ENCODE peak calls at places on chromosomes 12 and 14, in six cellular contexts. V is AG04450, X is fibroblast of the conjunctiva, W is HTR-8/SVneo, R is NCI-H524, I is CMK. J is an unnamed sample.

GRCh38 chr14:94396628-94397210 is 8.3 kb upstream of the SERPINA1 start:
- DNase-seq in I (no peak), R (no peak), X (no peak), W (no peak), V (no peak), J (no peak)

GRCh38 chr12:4849024-4849594 is 60.6 kb upstream of the KCNA1 start:
- DNase-seq in I (no peak), W (peak; percentile 42), R (peak; percentile 2), V (no peak), X (peak; percentile 24), J (peak; percentile 42)

GRCh38 chr14:93311082-93311481 is 21.8 kb downstream of the BTBD7 start:
- DNase-seq in W (no peak), R (no peak), X (no peak), V (no peak), I (no peak), J (no peak)

GRCh38 chr12:25929096-25929637 is 29.3 kb upstream of the RASSF8 start:
- DNase-seq in I (no peak), W (no peak), V (no peak), X (peak; percentile 49), R (no peak), J (no peak)

GRCh38 chr12:53170245-53170644 is 10.3 kb upstream of the ZNF740 start:
- DNase-seq in W (no peak), V (no peak), X (no peak), I (no peak), R (no peak), J (no peak)

GRCh38 chr12:80938397-80938796 is 663 bp upstream of the LIN7A start:
- DNase-seq in R (no peak), W (no peak), I (no peak), X (no peak), V (no peak), J (no peak)

GRCh38 chr14:77100961-77101360 is 2.9 kb downstream of the CIPC start:
- DNase-seq in R (no peak), V (no peak), X (no peak), W (no peak), I (no peak), J (no peak)

GRCh38 chr12:85363382-85364190 is 83.6 kb downstream of the ALX1 start:
- DNase-seq in X (peak; percentile 41), W (no peak), R (no peak), I (no peak), V (no peak), J (no peak)

GRCh38 chr14:22394616-22395015 is 194.4 kb downstream of the DAD1 start:
- DNase-seq in I (no peak), X (no peak), V (no peak), R (no peak), W (no peak), J (no peak)

GRCh38 chr12:93773122-93773871 is 96.1 kb downstream of the CRADD start:
- DNase-seq in W (no peak), R (no peak), V (no peak), I (no peak), X (no peak), J (peak; percentile 61)

GRCh38 chr12:124928095-124928911 is 13.9 kb upstream of the UBC start:
- DNase-seq in W (peak; percentile 81), V (peak; percentile 95), R (no peak), X (peak; percentile 69), I (no peak), J (peak; percentile 98)

GRCh38 chr14:28707814-28708213 is 58.8 kb upstream of the FOXG1 start:
- DNase-seq in R (no peak), W (peak; percentile 42), V (no peak), I (no peak), X (peak; percentile 13), J (no peak)

GRCh38 chr14:68979722-68980552 is 835 bp upstream of the ACTN1 start:
- DNase-seq in V (no peak), W (peak; percentile 86), R (peak; percentile 54), I (no peak), X (no peak), J (peak; percentile 62)

GRCh38 chr14:64891173-64891838 is 11.6 kb upstream of the SPTB start:
- DNase-seq in V (no peak), R (peak; percentile 79), I (no peak), X (no peak), W (no peak), J (no peak)

GRCh38 chr14:96417254-96417653 is 25.3 kb downstream of the AK7 start:
- DNase-seq in W (no peak), X (no peak), R (no peak), I (no peak), V (no peak), J (no peak)

GRCh38 chr12:14934511-14934910 is 3.8 kb downstream of the ERP27 start:
- DNase-seq in X (no peak), V (no peak), R (no peak), I (no peak), W (no peak), J (no peak)

GRCh38 chr12:120007272-120007671 is 18.2 kb downstream of the BICDL1 start:
- DNase-seq in W (no peak), V (no peak), R (no peak), X (no peak), I (no peak), J (no peak)

GRCh38 chr12:103503546-103504480 is 8.0 kb upstream of the C12orf42 start:
- DNase-seq in W (no peak), I (peak; percentile 11), X (no peak), V (no peak), R (no peak), J (no peak)

J was measured in RKO.